ENCODE peak calls at places on chromosomes 1 and 21, in six cellular contexts. W is nephron progenitor cell; V is H4; Z is activated T-helper 1 cell treated with Interleukin-2 at 50 U/mL for 16 hours; D is stimulated activated CD8-positive, alpha-beta memory T cell treated with anti-CD3 and anti-CD28 coated beads, Interleukin-15, amount 100 ng/mL, for 24 hours; H is pulmonary artery endothelial cell. O is an unnamed sample.

GRCh38 chr1:3002349-3003038 is 18.8 kb upstream of the ACTRT2 start:
- DNase-seq in W (no peak), V (no peak), Z (no peak), D (no peak), H (no peak), O (no peak)

GRCh38 chr1:20367626-20368025 is 77.0 kb downstream of the VWA5B1 start:
- DNase-seq in W (no peak), V (no peak), Z (no peak), D (no peak), H (no peak), O (no peak)

GRCh38 chr1:178548108-178548507 is 35.2 kb downstream of the TEX35 start:
- DNase-seq in W (no peak), V (no peak), Z (no peak), D (no peak), H (no peak), O (no peak)

GRCh38 chr1:223207293-223208066 is 64.4 kb upstream of the TLR5 start:
- DNase-seq in W (no peak), V (peak; percentile 43), Z (no peak), D (no peak), H (no peak), O (no peak)

GRCh38 chr1:7223334-7224080 is 438.3 kb downstream of the CAMTA1 start:
- DNase-seq in W (no peak), V (peak; percentile 18), Z (no peak), D (no peak), H (no peak), O (no peak)

GRCh38 chr1:66764994-66765578 is 12.8 kb downstream of the DYNLT5 start:
- DNase-seq in W (peak; percentile 34), V (peak; percentile 43), Z (no peak), D (no peak), H (no peak), O (no peak)

GRCh38 chr1:208216062-208216461 is 28.1 kb downstream of the PLXNA2 start:
- DNase-seq in W (no peak), V (no peak), Z (no peak), D (no peak), H (no peak), O (no peak)

GRCh38 chr1:206445116-206445515 is 25.2 kb upstream of the IKBKE start:
- DNase-seq in W (no peak), V (no peak), Z (no peak), D (no peak), H (no peak), O (no peak)

GRCh38 chr1:225445644-225446297 is 17.9 kb upstream of the LBR start:
- DNase-seq in W (no peak), V (no peak), Z (no peak), D (no peak), H (no peak), O (no peak)

GRCh38 chr1:167158813-167159275 is 61.8 kb upstream of the POU2F1 start:
- DNase-seq in W (no peak), V (no peak), Z (no peak), D (no peak), H (no peak), O (no peak)

GRCh38 chr1:111110197-111110899 is 29.5 kb downstream of the DRAM2 start:
- DNase-seq in W (no peak), V (no peak), Z (no peak), D (no peak), H (no peak), O (no peak)

GRCh38 chr1:25989440-25989839 is 8.4 kb downstream of the PAFAH2 start:
- DNase-seq in W (no peak), V (no peak), Z (no peak), D (no peak), H (no peak), O (no peak)

GRCh38 chr21:41926068-41926806 is 27.6 kb downstream of the C2CD2 start:
- DNase-seq in W (no peak), V (peak; percentile 77), Z (no peak), D (no peak), H (peak; percentile 19), O (no peak)